ENCODE peak calls at places on chromosome 15, in ten cellular contexts. Q is lower leg skin, B is lower lobe of right lung, S is HCT116, H is Peyer's patch, E is GM23248, P is BE2C, Y is neural progenitor cell, W is mucosa of descending colon, K is thoracic aorta. X is an unnamed sample.
A peak's percentile ranks its signal among the peaks of the same experiment; 100 is the strongest.

GRCh38 chr15:79965836-79966630 is 5.0 kb downstream of the BCL2A1 start:
- DNase-seq in Q (no peak), B (no peak), S (no peak), H (no peak), E (no peak), P (no peak), Y (no peak), W (no peak), K (no peak), X (no peak)

GRCh38 chr15:33926260-33926659 is 42.0 kb upstream of the CHRM5 start:
- DNase-seq in Q (no peak), B (no peak), S (no peak), H (no peak), E (no peak), P (no peak), Y (no peak), W (no peak), K (no peak), X (no peak)

GRCh38 chr15:81091889-81092558 is 42.0 kb upstream of the CFAP161 start:
- DNase-seq in Q (no peak), B (no peak), S (peak; percentile 86), H (no peak), E (peak; percentile 96), P (no peak), Y (no peak), W (no peak), K (no peak), X (no peak)

GRCh38 chr15:77688270-77689058 is 55.8 kb upstream of the LINGO1 start:
- DNase-seq in Q (no peak), B (no peak), S (no peak), H (no peak), E (no peak), P (no peak), Y (no peak), W (no peak), K (no peak), X (no peak)

GRCh38 chr15:63560741-63561448 is 36.3 kb upstream of the FBXL22 start:
- DNase-seq in Q (no peak), B (no peak), S (no peak), H (no peak), E (peak; percentile 5), P (no peak), Y (peak; percentile 11), W (no peak), K (no peak), X (no peak)

GRCh38 chr15:28923726-28924280 is 38.0 kb downstream of the APBA2 start:
- DNase-seq in Q (no peak), B (peak; percentile 26), S (no peak), H (no peak), E (no peak), P (no peak), Y (no peak), W (no peak), K (no peak), X (no peak)

GRCh38 chr15:55372701-55373440 is 35.3 kb downstream of the CCPG1 start:
- DNase-seq in Q (no peak), B (no peak), S (no peak), H (no peak), E (no peak), P (no peak), Y (no peak), W (no peak), K (no peak), X (no peak)

GRCh38 chr15:62569460-62570404 is 404.6 kb upstream of the C2CD4B start:
- DNase-seq in Q (peak; percentile 64), B (peak; percentile 72), S (no peak), H (no peak), E (peak; percentile 64), P (no peak), Y (no peak), W (peak; percentile 90), K (no peak), X (no peak)

GRCh38 chr15:81633889-81634288 is 259.9 kb upstream of the TMC3 start:
- DNase-seq in Q (no peak), B (no peak), S (no peak), H (no peak), E (no peak), P (no peak), Y (no peak), W (no peak), K (no peak), X (no peak)

GRCh38 chr15:92531406-92531805 is 124.2 kb downstream of the FAM174B start:
- DNase-seq in Q (no peak), B (no peak), S (no peak), H (no peak), E (no peak), P (no peak), Y (no peak), W (no peak), K (no peak), X (no peak)

GRCh38 chr15:37252530-37252929 is 152.2 kb upstream of the MEIS2 start:
- DNase-seq in Q (no peak), B (no peak), S (no peak), H (no peak), E (no peak), P (no peak), Y (no peak), W (no peak), K (no peak), X (no peak)

GRCh38 chr15:65869954-65870871 is 922 bp downstream of the RAB11A start:
- DNase-seq in Q (peak; percentile 59), B (peak; percentile 55), S (no peak), H (peak; percentile 27), E (peak; percentile 63), P (peak; percentile 48), Y (peak; percentile 53), W (peak; percentile 69), K (no peak), X (no peak)

GRCh38 chr15:90336705-90337141 is 15.4 kb upstream of the ZNF774 start:
- DNase-seq in Q (no peak), B (peak; percentile 48), S (no peak), H (peak; percentile 20), E (peak; percentile 75), P (no peak), Y (no peak), W (no peak), K (no peak), X (no peak)
- H3K4me3 ChIP-seq in Q (no peak overlapping the region), B (no peak overlapping the region), S (no peak overlapping the region), H (no peak overlapping the region), E (no peak overlapping the region), P (no peak overlapping the region), Y (no peak overlapping the region), W (no peak overlapping the region), K (no peak overlapping the region), X (no peak overlapping the region)

DNA sequence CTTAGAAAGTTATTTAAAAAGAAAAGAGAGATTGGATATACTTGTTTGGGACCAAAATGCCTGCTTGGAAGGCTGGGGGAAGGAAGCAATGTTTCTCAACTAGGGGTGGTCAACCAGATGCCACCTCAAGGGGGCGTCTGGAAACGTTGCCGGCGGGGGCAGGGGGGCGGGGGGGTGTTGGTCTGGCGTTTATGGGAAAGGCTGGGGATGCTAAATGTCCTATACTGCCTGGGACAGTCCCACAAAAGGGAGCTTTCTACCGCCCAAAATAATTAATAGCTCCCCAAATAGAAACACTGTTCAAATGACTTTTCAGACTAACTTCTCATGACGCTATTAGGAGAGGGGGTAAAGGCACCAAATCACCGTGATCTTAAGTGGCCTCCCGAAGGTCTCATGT is 2.2 kb downstream of the POLG start:
- DNase-seq in Q (no peak), B (no peak), S (peak; percentile 12), H (no peak), E (peak; percentile 57), P (peak; percentile 58), Y (peak; percentile 66), W (no peak), K (no peak), X (no peak)
- H3K4me3 ChIP-seq in Q (no peak overlapping the region), B (peak overlapping the region; percentile 95), S (no peak overlapping the region), H (peak overlapping the region; percentile 86), E (peak overlapping the region; percentile 97), P (no peak overlapping the region), Y (peak overlapping the region; percentile 12), W (no peak overlapping the region), K (no peak overlapping the region), X (no peak overlapping the region)

GRCh38 chr15:39357478-39358268 is 223.2 kb upstream of the THBS1 start:
- DNase-seq in Q (no peak), B (no peak), S (no peak), H (no peak), E (peak; percentile 74), P (no peak), Y (no peak), W (no peak), K (no peak), X (no peak)

GRCh38 chr15:39361497-39361896 is 219.4 kb upstream of the THBS1 start:
- DNase-seq in Q (no peak), B (no peak), S (no peak), H (no peak), E (no peak), P (no peak), Y (no peak), W (no peak), K (no peak), X (no peak)

GRCh38 chr15:39359736-39360135 is 221.1 kb upstream of the THBS1 start:
- DNase-seq in Q (peak; percentile 40), B (no peak), S (no peak), H (no peak), E (no peak), P (no peak), Y (no peak), W (no peak), K (no peak), X (no peak)

GRCh38 chr15:39360417-39360816 is 220.5 kb upstream of the THBS1 start:
- DNase-seq in Q (no peak), B (no peak), S (no peak), H (no peak), E (peak; percentile 34), P (no peak), Y (no peak), W (no peak), K (no peak), X (no peak)

DNA sequence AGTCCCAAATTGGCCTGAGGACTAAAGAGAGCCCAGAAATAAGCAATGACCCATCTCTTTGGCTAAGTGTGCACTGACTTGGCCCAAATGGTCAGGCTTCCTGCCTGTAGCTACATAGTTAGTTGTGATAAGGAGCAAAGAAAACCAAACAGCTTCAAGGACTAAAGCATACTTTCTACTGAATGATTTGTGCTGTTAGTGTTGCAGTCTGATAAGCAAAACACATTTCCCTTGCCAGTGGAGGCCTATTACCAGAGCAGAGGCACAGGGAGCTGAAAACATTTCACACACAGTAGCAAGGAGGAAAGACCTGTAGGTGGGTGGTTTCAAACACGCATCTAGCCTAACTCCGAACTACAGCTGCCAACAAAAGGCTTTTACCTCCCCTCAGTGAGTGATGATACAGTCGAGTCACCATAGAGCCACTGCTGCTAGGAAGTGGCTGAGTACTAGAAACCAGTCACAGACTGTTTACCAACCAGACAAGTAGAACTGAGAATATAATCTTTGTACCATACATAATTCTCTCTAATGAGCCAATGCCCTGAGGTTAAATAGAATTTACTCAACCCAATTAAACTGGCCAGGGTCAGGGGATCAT is 222.3 kb upstream of the THBS1 start:
- DNase-seq in Q (no peak), B (no peak), S (no peak), H (no peak), E (peak; percentile 69), P (no peak), Y (no peak), W (no peak), K (no peak), X (no peak)
- H3K4me3 ChIP-seq in Q (no peak overlapping the region), B (no peak overlapping the region), S (no peak overlapping the region), H (no peak overlapping the region), E (peak overlapping the region; percentile 5), P (no peak overlapping the region), Y (no peak overlapping the region), W (no peak overlapping the region), K (no peak overlapping the region), X (no peak overlapping the region)

GRCh38 chr15:40045572-40046217 is 6.7 kb upstream of the SRP14 start:
- DNase-seq in Q (no peak), B (no peak), S (no peak), H (no peak), E (no peak), P (no peak), Y (no peak), W (peak; percentile 35), K (no peak), X (no peak)
- H3K4me3 ChIP-seq in Q (no peak overlapping the region), B (peak overlapping the region; percentile 1), S (no peak overlapping the region), H (no peak overlapping the region), E (peak overlapping the region; percentile 62), P (no peak overlapping the region), Y (no peak overlapping the region), W (no peak overlapping the region), K (peak overlapping the region; percentile 28), X (no peak overlapping the region)